ENCODE peak calls at places on chromosomes 5 and 9, in six cellular contexts. R is NCI-H446 treated with DMSO at 0.1 percent for 48 hours, S is LoVo, E is hypothalamus, B is HT1080, G is amygdala. Q is an unnamed sample.

GRCh38 chr5:88438006-88438405 is 169.4 kb upstream of the TMEM161B start:
- DNase-seq in R (no peak), S (no peak), E (no peak), B (peak; percentile 78), G (no peak), Q (no peak)

GRCh38 chr9:132864277-132864676 is 13.8 kb downstream of the AK8 start:
- DNase-seq in R (no peak), S (no peak), E (no peak), B (no peak), G (no peak), Q (no peak)

GRCh38 chr5:1118231-1118698 is 6.4 kb upstream of the SLC12A7 start:
- DNase-seq in R (no peak), S (no peak), E (no peak), B (no peak), G (peak; percentile 39), Q (no peak)

GRCh38 chr5:6220346-6221088 is 157.8 kb downstream of the MED10 start:
- DNase-seq in R (no peak), S (peak; percentile 12), E (no peak), B (peak; percentile 50), G (no peak), Q (no peak)

GRCh38 chr9:113587471-113588031 is 124.0 kb downstream of the RGS3 start:
- DNase-seq in R (no peak), S (no peak), E (no peak), B (peak; percentile 56), G (peak; percentile 29), Q (peak; percentile 73)

GRCh38 chr9:81634915-81635516 is 54.3 kb downstream of the TLE1 start:
- DNase-seq in R (no peak), S (no peak), E (no peak), B (no peak), G (no peak), Q (no peak)

GRCh38 chr9:27367175-27367798 is 70.3 kb upstream of the EQTN start:
- DNase-seq in R (no peak), S (no peak), E (no peak), B (no peak), G (no peak), Q (no peak)

GRCh38 chr9:87850405-87850804 is 32.3 kb upstream of the SPATA31E1 start:
- DNase-seq in R (no peak), S (no peak), E (no peak), B (peak; percentile 89), G (no peak), Q (no peak)

GRCh38 chr5:7770436-7770835 is 80.5 kb downstream of the CFAP90 start:
- DNase-seq in R (no peak), S (no peak), E (no peak), B (no peak), G (no peak), Q (no peak)

GRCh38 chr5:167642779-167643517 is 648.5 kb upstream of the WWC1 start:
- DNase-seq in R (no peak), S (peak; percentile 13), E (no peak), B (peak; percentile 93), G (no peak), Q (no peak)

GRCh38 chr5:88677943-88678779 is 204.8 kb downstream of the MEF2C start:
- DNase-seq in R (no peak), S (no peak), E (no peak), B (no peak), G (peak; percentile 47), Q (no peak)

GRCh38 chr9:35814106-35814840 is 569 bp downstream of the HINT2 start:
- DNase-seq in R (no peak), S (peak; percentile 48), E (peak; percentile 52), B (peak; percentile 67), G (peak; percentile 67), Q (peak; percentile 64)

GRCh38 chr9:124795881-124796415 is 19.0 kb downstream of the OLFML2A start:
- DNase-seq in R (no peak), S (no peak), E (no peak), B (peak; percentile 37), G (no peak), Q (no peak)

GRCh38 chr5:156340886-156341285 is 13.9 kb downstream of the SGCD start:
- DNase-seq in R (no peak), S (no peak), E (no peak), B (no peak), G (no peak), Q (no peak)

GRCh38 chr5:3226171-3226570 is 369.5 kb upstream of the IRX1 start:
- DNase-seq in R (no peak), S (no peak), E (peak; percentile 42), B (no peak), G (peak; percentile 71), Q (no peak)

GRCh38 chr5:176365663-176366574 is 632 bp downstream of the ARL10 start:
- DNase-seq in R (no peak), S (no peak), E (peak; percentile 64), B (no peak), G (peak; percentile 53), Q (no peak)

GRCh38 chr5:56589486-56589870 is 225.9 kb upstream of the MAP3K1 start:
- DNase-seq in R (no peak), S (no peak), E (no peak), B (no peak), G (no peak), Q (no peak)

GRCh38 chr5:54311178-54311811 is 922 bp upstream of the ARL15 start:
- DNase-seq in R (no peak), S (no peak), E (no peak), B (peak; percentile 20), G (no peak), Q (peak; percentile 28)

GRCh38 chr5:122101636-122102285 is 23.7 kb upstream of the LOX start:
- DNase-seq in R (peak; percentile 44), S (peak; percentile 23), E (no peak), B (peak; percentile 58), G (no peak), Q (peak; percentile 47)

GRCh38 chr5:151742870-151743294 is 15.5 kb downstream of the ATOX1 start:
- DNase-seq in R (no peak), S (peak; percentile 19), E (peak; percentile 49), B (peak; percentile 73), G (peak; percentile 66), Q (peak; percentile 60)

GRCh38 chr9:87040410-87041009 is 93.2 kb upstream of the GAS1 start:
- DNase-seq in R (no peak), S (no peak), E (no peak), B (no peak), G (no peak), Q (no peak)

GRCh38 chr9:13128266-13128825 is 151.1 kb downstream of the MPDZ start:
- DNase-seq in R (no peak), S (no peak), E (no peak), B (no peak), G (no peak), Q (no peak)

GRCh38 chr5:122788371-122788770 is 13.5 kb downstream of the SNX2 start:
- DNase-seq in R (no peak), S (no peak), E (no peak), B (no peak), G (no peak), Q (no peak)

GRCh38 chr9:98778711-98779530 is 17.4 kb downstream of the ANKS6 start:
- DNase-seq in R (no peak), S (no peak), E (no peak), B (no peak), G (no peak), Q (no peak)